ENCODE peak calls at places on chromosomes 6 and 20, in five cellular contexts. N is AG08395; L is HTR-8/SVneo; Q is activated naive CD8-positive, alpha-beta T cell treated with anti-CD3 and anti-CD28 coated beads, Interleukin-2, amount 50 U/mL, for 16 hours; P is RKO. Z is an unnamed sample.

GRCh38 chr20:760751-761417 is 7.4 kb downstream of the SLC52A3 start:
- DNase-seq in N (peak), L (no peak), Q (no peak), P (no peak), Z (no peak)

GRCh38 chr6:18763086-18763485 is 375.9 kb downstream of the RNF144B start:
- DNase-seq in N (no peak), L (no peak), Q (no peak), P (no peak), Z (no peak)

GRCh38 chr6:78505178-78505577 is 362.2 kb upstream of the IRAK1BP1 start:
- DNase-seq in N (no peak), L (no peak), Q (no peak), P (no peak), Z (no peak)

GRCh38 chr6:43990275-43990626 is 137.0 kb downstream of the MRPL14 start:
- DNase-seq in N (no peak), L (no peak), Q (no peak), P (no peak), Z (peak)

GRCh38 chr6:15464211-15464725 is 198.6 kb downstream of the DTNBP1 start:
- DNase-seq in N (no peak), L (no peak), Q (peak), P (peak), Z (no peak)

GRCh38 chr6:110652520-110652919 is 162.7 kb downstream of the CDK19 start:
- DNase-seq in N (no peak), L (no peak), Q (no peak), P (no peak), Z (no peak)

GRCh38 chr6:91538622-91539021 is 951.8 kb upstream of the MAP3K7 start:
- DNase-seq in N (no peak), L (no peak), Q (no peak), P (no peak), Z (no peak)

GRCh38 chr6:161168281-161168891 is 105.5 kb downstream of the AGPAT4 start:
- DNase-seq in N (peak), L (peak), Q (no peak), P (peak), Z (peak)

GRCh38 chr6:17585766-17586502 is 14.2 kb upstream of the FAM8A1 start:
- DNase-seq in N (no peak), L (no peak), Q (no peak), P (peak), Z (no peak)

GRCh38 chr6:32244946-32245398 is 21.1 kb upstream of the NOTCH4 start:
- DNase-seq in N (peak), L (peak), Q (peak), P (peak), Z (peak)

GRCh38 chr6:127267742-127268588 is 1.3 kb downstream of the RNF146 start:
- DNase-seq in N (no peak), L (no peak), Q (no peak), P (peak), Z (no peak)

GRCh38 chr6:46876126-46876525 is 45.6 kb downstream of the ADGRF5 start:
- DNase-seq in N (no peak), L (peak), Q (no peak), P (no peak), Z (no peak)

GRCh38 chr6:10409160-10409765 is 5.6 kb downstream of the TFAP2A start:
- DNase-seq in N (no peak), L (no peak), Q (no peak), P (peak), Z (no peak)

GRCh38 chr6:110859335-110859792 is 15.2 kb upstream of the AMD1 start:
- DNase-seq in N (no peak), L (no peak), Q (no peak), P (no peak), Z (no peak)

GRCh38 chr20:8756410-8756809 is 312.5 kb upstream of the PLCB4 start:
- DNase-seq in N (peak), L (peak), Q (no peak), P (peak), Z (peak)

GRCh38 chr20:46681032-46681854 is 8.0 kb downstream of the TP53RK start:
- DNase-seq in N (peak), L (peak), Q (peak), P (peak), Z (peak)

Z was measured in HFFc6.